ENCODE peak calls at places on chromosomes 2 and 18, in six cellular contexts. I, S, N, B, Z and W are unnamed samples.

GRCh38 chr2:172613035-172613434 is 57.1 kb downstream of the PDK1 start:
- DNase-seq in S (peak), Z (no peak), I (no peak), B (no peak), N (no peak), W (no peak)

GRCh38 chr18:73614812-73615211 is 532.8 kb downstream of the FBXO15 start:
- DNase-seq in B (no peak), S (no peak), I (no peak), N (no peak), Z (no peak), W (no peak)

GRCh38 chr2:234305846-234306245 is 191.0 kb downstream of the ARL4C start:
- DNase-seq in S (peak), Z (no peak), N (no peak), B (no peak), I (no peak), W (no peak)

GRCh38 chr2:27118525-27119329 is at the start of gene CGREF1:
- DNase-seq in I (no peak), N (no peak), B (no peak), Z (no peak), S (peak), W (no peak)

GRCh38 chr2:121596221-121597080 is 52.8 kb downstream of the CLASP1 start:
- DNase-seq in I (peak), S (peak), N (peak), Z (peak), B (peak), W (peak)

GRCh38 chr2:158999458-158999857 is 31.0 kb downstream of the TANC1 start:
- DNase-seq in B (no peak), Z (no peak), S (no peak), I (no peak), N (no peak), W (no peak)

GRCh38 chr18:13221821-13222220 is 3.3 kb downstream of the LDLRAD4 start:
- DNase-seq in S (no peak), Z (no peak), I (peak), B (no peak), N (no peak), W (no peak)

GRCh38 chr2:233124449-233125080 is 64.4 kb downstream of the INPP5D start:
- DNase-seq in I (no peak), Z (peak), B (no peak), S (peak), N (no peak), W (no peak)

GRCh38 chr2:46300406-46300832 is 3.2 kb downstream of the EPAS1 start:
- DNase-seq in S (peak), Z (no peak), I (no peak), B (no peak), N (no peak), W (no peak)